ENCODE peak calls at places on chromosomes 11 and 22, in ten cellular contexts. One of them, this sample, is unnamed.

GRCh38 chr11:27388869-27389268 is 25.9 kb upstream of the CCDC34 start:
- DNase-seq in A549: no peak
- DNase-seq in HCT116: no peak
- DNase-seq in HepG2: no peak
- DNase-seq in WTC11: no peak
- DNase-seq in NB4: no peak
- DNase-seq in K562: no peak
- DNase-seq in SK-N-SH: no peak
- DNase-seq in endothelial cell of umbilical vein: no peak
- DNase-seq in GM12878: no peak
- DNase-seq in this sample: no peak

GRCh38 chr11:46493786-46494185 is 100.0 kb downstream of the AMBRA1 start:
- DNase-seq in A549: no peak
- DNase-seq in HCT116: no peak
- DNase-seq in HepG2: no peak
- DNase-seq in WTC11: no peak
- DNase-seq in NB4: no peak
- DNase-seq in K562: no peak
- DNase-seq in SK-N-SH: no peak
- DNase-seq in endothelial cell of umbilical vein: no peak
- DNase-seq in GM12878: no peak
- DNase-seq in this sample: no peak

GRCh38 chr11:58006940-58007339 is 16.7 kb upstream of the OR9Q1 start:
- DNase-seq in A549: no peak
- DNase-seq in HCT116: no peak
- DNase-seq in HepG2: no peak
- DNase-seq in WTC11: no peak
- DNase-seq in NB4: no peak
- DNase-seq in K562: no peak
- DNase-seq in SK-N-SH: no peak
- DNase-seq in endothelial cell of umbilical vein: peak
- DNase-seq in GM12878: no peak
- DNase-seq in this sample: no peak

GRCh38 chr11:46669606-46670243 is 30.7 kb downstream of the ARHGAP1 start:
- DNase-seq in A549: peak
- DNase-seq in HCT116: no peak
- DNase-seq in HepG2: peak
- DNase-seq in WTC11: no peak
- DNase-seq in NB4: peak
- DNase-seq in K562: no peak
- DNase-seq in SK-N-SH: peak
- DNase-seq in endothelial cell of umbilical vein: no peak
- DNase-seq in GM12878: no peak
- DNase-seq in this sample: no peak

GRCh38 chr22:38927033-38927789 is 30.2 kb upstream of the APOBEC3A start:
- DNase-seq in A549: peak
- DNase-seq in HCT116: peak
- DNase-seq in HepG2: no peak
- DNase-seq in WTC11: peak
- DNase-seq in NB4: peak
- DNase-seq in K562: no peak
- DNase-seq in SK-N-SH: peak
- DNase-seq in endothelial cell of umbilical vein: peak
- DNase-seq in GM12878: peak
- DNase-seq in this sample: peak

GRCh38 chr11:96242191-96242845 is 100.7 kb downstream of the MAML2 start:
- DNase-seq in A549: no peak
- DNase-seq in HCT116: no peak
- DNase-seq in HepG2: no peak
- DNase-seq in WTC11: no peak
- DNase-seq in NB4: peak
- DNase-seq in K562: no peak
- DNase-seq in SK-N-SH: no peak
- DNase-seq in endothelial cell of umbilical vein: no peak
- DNase-seq in GM12878: no peak
- DNase-seq in this sample: no peak

GRCh38 chr22:29726512-29727247 is 6.9 kb downstream of the CABP7 start:
- DNase-seq in A549: no peak
- DNase-seq in HCT116: no peak
- DNase-seq in HepG2: no peak
- DNase-seq in WTC11: no peak
- DNase-seq in NB4: no peak
- DNase-seq in K562: no peak
- DNase-seq in SK-N-SH: no peak
- DNase-seq in endothelial cell of umbilical vein: no peak
- DNase-seq in GM12878: no peak
- DNase-seq in this sample: no peak

GRCh38 chr22:36726007-36726380 is 22.4 kb upstream of the CACNG2 start:
- DNase-seq in A549: no peak
- DNase-seq in HCT116: no peak
- DNase-seq in HepG2: no peak
- DNase-seq in WTC11: no peak
- DNase-seq in NB4: no peak
- DNase-seq in K562: no peak
- DNase-seq in SK-N-SH: no peak
- DNase-seq in endothelial cell of umbilical vein: no peak
- DNase-seq in GM12878: no peak
- DNase-seq in this sample: no peak

GRCh38 chr11:111441443-111441842 is 62.4 kb upstream of the POU2AF1 start:
- DNase-seq in A549: no peak
- DNase-seq in HCT116: no peak
- DNase-seq in HepG2: no peak
- DNase-seq in WTC11: no peak
- DNase-seq in NB4: no peak
- DNase-seq in K562: no peak
- DNase-seq in SK-N-SH: no peak
- DNase-seq in endothelial cell of umbilical vein: no peak
- DNase-seq in GM12878: no peak
- DNase-seq in this sample: no peak

GRCh38 chr11:128291835-128292234 is 295.5 kb downstream of the ETS1 start:
- DNase-seq in A549: no peak
- DNase-seq in HCT116: no peak
- DNase-seq in HepG2: no peak
- DNase-seq in WTC11: no peak
- DNase-seq in NB4: no peak
- DNase-seq in K562: no peak
- DNase-seq in SK-N-SH: no peak
- DNase-seq in endothelial cell of umbilical vein: no peak
- DNase-seq in GM12878: no peak
- DNase-seq in this sample: no peak

GRCh38 chr11:60363542-60364525 is 14.5 kb upstream of the MS4A7 start:
- DNase-seq in A549: peak
- DNase-seq in HCT116: peak
- DNase-seq in HepG2: peak
- DNase-seq in WTC11: peak
- DNase-seq in NB4: peak
- DNase-seq in K562: peak
- DNase-seq in SK-N-SH: peak
- DNase-seq in endothelial cell of umbilical vein: peak
- DNase-seq in GM12878: peak
- DNase-seq in this sample: no peak

GRCh38 chr22:39212721-39213376 is 31.9 kb downstream of the PDGFB start:
- DNase-seq in A549: peak
- DNase-seq in HCT116: peak
- DNase-seq in HepG2: peak
- DNase-seq in WTC11: no peak
- DNase-seq in NB4: peak
- DNase-seq in K562: peak
- DNase-seq in SK-N-SH: no peak
- DNase-seq in endothelial cell of umbilical vein: no peak
- DNase-seq in GM12878: no peak
- DNase-seq in this sample: peak

GRCh38 chr11:130775306-130776043 is 140.8 kb downstream of the SNX19 start:
- DNase-seq in A549: no peak
- DNase-seq in HCT116: no peak
- DNase-seq in HepG2: no peak
- DNase-seq in WTC11: no peak
- DNase-seq in NB4: no peak
- DNase-seq in K562: no peak
- DNase-seq in SK-N-SH: no peak
- DNase-seq in endothelial cell of umbilical vein: no peak
- DNase-seq in GM12878: no peak
- DNase-seq in this sample: no peak

GRCh38 chr22:46004105-46004866 is 27.3 kb upstream of the WNT7B start:
- DNase-seq in A549: no peak
- DNase-seq in HCT116: no peak
- DNase-seq in HepG2: no peak
- DNase-seq in WTC11: no peak
- DNase-seq in NB4: peak
- DNase-seq in K562: no peak
- DNase-seq in SK-N-SH: no peak
- DNase-seq in endothelial cell of umbilical vein: no peak
- DNase-seq in GM12878: no peak
- DNase-seq in this sample: no peak
- TF ChIP-seq MAX in A549: no peak
- TF ChIP-seq MAX in HCT116: no peak
- TF ChIP-seq MAX in HepG2: no peak
- TF ChIP-seq MAX in WTC11: no peak
- TF ChIP-seq MAX in NB4: no peak
- TF ChIP-seq MAX in K562: no peak
- TF ChIP-seq MAX in SK-N-SH: no peak
- TF ChIP-seq MAX in endothelial cell of umbilical vein: no peak
- TF ChIP-seq MAX in GM12878: no peak
- TF ChIP-seq MAX in this sample: no peak

DNA sequence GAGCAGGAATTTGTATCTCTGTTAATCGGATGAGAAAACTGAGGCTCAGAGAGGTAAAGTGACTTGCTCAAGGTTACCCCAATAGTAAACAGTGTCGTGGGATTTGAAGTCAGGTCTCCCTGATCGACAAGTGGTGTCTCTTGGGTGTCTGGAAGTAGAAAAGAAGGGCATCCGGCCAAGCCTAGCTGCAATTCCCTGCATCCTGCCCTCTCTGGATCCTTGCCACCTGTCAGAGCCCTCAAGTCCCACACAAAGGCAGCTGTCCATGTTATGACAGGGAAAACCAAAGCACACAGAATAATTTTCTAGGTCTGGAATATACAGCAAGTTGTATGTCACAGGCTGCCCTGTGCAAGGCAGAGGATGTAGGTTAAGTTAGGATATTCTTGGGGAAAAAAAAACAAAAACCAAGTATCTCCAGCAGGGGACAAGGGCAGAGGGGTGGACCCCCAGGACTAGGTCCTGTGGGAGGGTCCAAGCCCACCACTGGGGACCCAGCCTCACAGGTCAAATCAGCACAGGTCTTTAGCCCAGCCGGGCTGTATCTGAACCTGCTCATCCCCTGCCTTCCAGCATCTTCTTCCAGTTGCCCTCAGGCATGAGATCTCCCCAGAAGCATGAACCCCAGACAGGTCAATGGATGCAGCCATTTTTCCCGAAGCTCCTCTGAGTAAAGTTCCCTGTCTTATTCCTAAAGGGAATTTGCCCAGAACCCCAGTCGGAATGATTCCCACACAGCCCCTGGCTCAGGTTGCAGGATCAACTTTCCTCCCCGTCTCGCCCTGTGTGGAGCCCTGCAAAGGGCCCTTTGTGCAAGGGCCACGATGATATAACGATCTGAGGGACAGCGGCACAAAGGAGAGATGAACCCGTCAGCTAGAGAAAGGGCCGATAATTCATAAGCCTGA is 15.1 kb downstream of the USH1C start:
- DNase-seq in A549: no peak
- DNase-seq in HCT116: no peak
- DNase-seq in HepG2: no peak
- DNase-seq in WTC11: no peak
- DNase-seq in NB4: no peak
- DNase-seq in K562: no peak
- DNase-seq in SK-N-SH: no peak
- DNase-seq in endothelial cell of umbilical vein: peak
- DNase-seq in GM12878: no peak
- DNase-seq in this sample: no peak
- TF ChIP-seq MAX in A549: no peak
- TF ChIP-seq MAX in HCT116: no peak
- TF ChIP-seq MAX in HepG2: no peak
- TF ChIP-seq MAX in WTC11: no peak
- TF ChIP-seq MAX in NB4: no peak
- TF ChIP-seq MAX in K562: no peak
- TF ChIP-seq MAX in SK-N-SH: no peak
- TF ChIP-seq MAX in endothelial cell of umbilical vein: no peak
- TF ChIP-seq MAX in GM12878: no peak
- TF ChIP-seq MAX in this sample: no peak

DNA sequence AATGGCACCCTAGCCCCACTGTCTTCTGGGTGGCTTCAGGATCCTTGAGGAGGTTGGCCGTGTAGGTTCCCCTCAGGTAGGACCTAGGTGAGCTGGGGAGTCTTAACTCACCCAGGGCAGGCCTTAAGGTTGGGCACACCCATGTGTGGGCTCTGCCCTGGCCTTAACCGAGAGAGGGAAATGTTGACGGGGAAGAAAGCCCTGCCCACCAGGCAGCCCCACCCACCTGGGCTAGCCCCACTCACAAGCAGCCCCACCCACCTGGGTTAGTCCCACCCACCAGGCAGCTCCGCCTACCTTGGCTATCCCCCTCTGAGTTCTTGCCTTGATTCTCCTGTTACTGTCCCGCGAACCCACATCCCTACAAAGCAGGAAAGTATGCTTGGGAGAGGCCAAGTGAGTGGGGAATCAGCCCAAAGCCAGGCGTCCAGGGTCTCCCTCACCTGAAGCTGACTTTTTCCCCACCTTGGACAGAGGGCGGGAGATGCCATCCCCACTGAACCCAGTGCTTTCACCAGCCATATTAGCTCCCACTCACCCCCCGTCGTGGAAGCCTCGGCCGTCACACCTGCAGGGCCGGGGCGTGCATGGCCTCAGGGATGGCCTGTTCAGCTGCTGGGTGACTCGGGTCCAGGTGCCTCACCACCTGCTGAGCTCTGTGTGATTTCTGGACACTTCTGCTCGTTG is at the start of gene MYEOV:
- DNase-seq in A549: peak
- DNase-seq in HCT116: peak
- DNase-seq in HepG2: peak
- DNase-seq in WTC11: peak
- DNase-seq in NB4: peak
- DNase-seq in K562: peak
- DNase-seq in SK-N-SH: peak
- DNase-seq in endothelial cell of umbilical vein: peak
- DNase-seq in GM12878: peak
- DNase-seq in this sample: peak
- TF ChIP-seq MAX in A549: peak
- TF ChIP-seq MAX in HCT116: no peak
- TF ChIP-seq MAX in HepG2: no peak
- TF ChIP-seq MAX in WTC11: no peak
- TF ChIP-seq MAX in NB4: no peak
- TF ChIP-seq MAX in K562: no peak
- TF ChIP-seq MAX in SK-N-SH: no peak
- TF ChIP-seq MAX in endothelial cell of umbilical vein: no peak
- TF ChIP-seq MAX in GM12878: no peak
- TF ChIP-seq MAX in this sample: no peak

GRCh38 chr11:73461844-73462435 is 85.7 kb downstream of the RELT start:
- DNase-seq in A549: no peak
- DNase-seq in HCT116: no peak
- DNase-seq in HepG2: no peak
- DNase-seq in WTC11: no peak
- DNase-seq in NB4: peak
- DNase-seq in K562: no peak
- DNase-seq in SK-N-SH: no peak
- DNase-seq in endothelial cell of umbilical vein: no peak
- DNase-seq in GM12878: peak
- DNase-seq in this sample: no peak
- TF ChIP-seq MAX in A549: no peak
- TF ChIP-seq MAX in HCT116: no peak
- TF ChIP-seq MAX in HepG2: no peak
- TF ChIP-seq MAX in WTC11: no peak
- TF ChIP-seq MAX in NB4: no peak
- TF ChIP-seq MAX in K562: no peak
- TF ChIP-seq MAX in SK-N-SH: no peak
- TF ChIP-seq MAX in endothelial cell of umbilical vein: no peak
- TF ChIP-seq MAX in GM12878: no peak
- TF ChIP-seq MAX in this sample: no peak

GRCh38 chr11:120500414-120500936 is 11.1 kb upstream of the GRIK4 start:
- DNase-seq in A549: no peak
- DNase-seq in HCT116: no peak
- DNase-seq in HepG2: no peak
- DNase-seq in WTC11: no peak
- DNase-seq in NB4: no peak
- DNase-seq in K562: no peak
- DNase-seq in SK-N-SH: no peak
- DNase-seq in endothelial cell of umbilical vein: peak
- DNase-seq in GM12878: no peak
- DNase-seq in this sample: peak
- TF ChIP-seq MAX in A549: no peak
- TF ChIP-seq MAX in HCT116: no peak
- TF ChIP-seq MAX in HepG2: no peak
- TF ChIP-seq MAX in WTC11: no peak
- TF ChIP-seq MAX in NB4: no peak
- TF ChIP-seq MAX in K562: no peak
- TF ChIP-seq MAX in SK-N-SH: no peak
- TF ChIP-seq MAX in endothelial cell of umbilical vein: no peak
- TF ChIP-seq MAX in GM12878: no peak
- TF ChIP-seq MAX in this sample: no peak